ENCODE peak calls at places on chromosomes 12 and 14, in ten cellular contexts. E is tibial artery; J is NCI-H1092 treated with DMSO at 0.1 percent for 48 hours; T is head of caudate nucleus; L is kidney glomerular epithelial cell; V is NCI-H1417; G is iris pigment epithelial cell; C is islet precursor cell; F is sciatic nerve; M is activated effector memory CD4-positive, alpha-beta T cell treated with anti-CD3 and anti-CD28 coated beads, Interleukin-2, amount 50 U/mL, for 16 hours. K is an unnamed sample.
A peak's percentile ranks its signal among the peaks of the same experiment; 100 is the strongest.

GRCh38 chr12:591167-591570 is 72.1 kb downstream of the NINJ2 start:
- DNase-seq in E (no peak), J (no peak), T (no peak), L (no peak), V (no peak), G (no peak), C (no peak), F (no peak), M (no peak), K (no peak)

GRCh38 chr14:35932659-35933159 is 106.6 kb downstream of the BRMS1L start:
- DNase-seq in E (no peak), J (no peak), T (no peak), L (no peak), V (no peak), G (no peak), C (no peak), F (no peak), M (peak; percentile 66), K (no peak)

GRCh38 chr12:76643438-76643837 is 83.9 kb upstream of the OSBPL8 start:
- DNase-seq in E (no peak), J (no peak), T (no peak), L (no peak), V (no peak), G (peak; percentile 38), C (no peak), F (no peak), M (no peak), K (no peak)

GRCh38 chr14:60349663-60350365 is 100.8 kb downstream of the PPM1A start:
- DNase-seq in E (peak; percentile 30), J (peak; percentile 66), T (no peak), L (peak; percentile 37), V (peak; percentile 80), G (peak; percentile 58), C (no peak), F (no peak), M (peak; percentile 66), K (peak; percentile 3)

GRCh38 chr14:24067133-24068082 is 4.0 kb upstream of the CPNE6 start:
- DNase-seq in E (no peak), J (no peak), T (no peak), L (no peak), V (no peak), G (no peak), C (no peak), F (no peak), M (no peak), K (no peak)

GRCh38 chr14:65226824-65227604 is 124.7 kb upstream of the MAX start:
- DNase-seq in E (no peak), J (no peak), T (no peak), L (no peak), V (no peak), G (peak; percentile 34), C (peak; percentile 81), F (no peak), M (no peak), K (no peak)

GRCh38 chr14:59428581-59429012 is 36.6 kb downstream of the GPR135 start:
- DNase-seq in E (no peak), J (no peak), T (no peak), L (no peak), V (no peak), G (peak; percentile 76), C (no peak), F (no peak), M (no peak), K (no peak)

GRCh38 chr12:47408171-47408871 is 297.5 kb downstream of the RPAP3 start:
- DNase-seq in E (no peak), J (no peak), T (no peak), L (peak; percentile 36), V (no peak), G (no peak), C (peak; percentile 62), F (no peak), M (peak; percentile 68), K (no peak)

GRCh38 chr12:1030779-1031178 is 39.8 kb downstream of the ERC1 start:
- DNase-seq in E (no peak), J (no peak), T (no peak), L (no peak), V (no peak), G (no peak), C (no peak), F (no peak), M (no peak), K (no peak)

GRCh38 chr14:80523518-80524117 is 312.3 kb upstream of the DIO2 start:
- DNase-seq in E (no peak), J (no peak), T (no peak), L (peak; percentile 14), V (no peak), G (peak; percentile 37), C (no peak), F (no peak), M (no peak), K (no peak)

GRCh38 chr12:50246159-50246865 is 37.0 kb downstream of the LIMA1 start:
- DNase-seq in E (no peak), J (no peak), T (no peak), L (no peak), V (no peak), G (no peak), C (no peak), F (no peak), M (no peak), K (no peak)

GRCh38 chr14:95515523-95516517 is 630 bp downstream of the SYNE3 start:
- DNase-seq in E (peak; percentile 74), J (peak; percentile 59), T (peak; percentile 74), L (no peak), V (peak; percentile 67), G (no peak), C (peak; percentile 84), F (peak; percentile 85), M (peak; percentile 94), K (no peak)

GRCh38 chr12:93618891-93619410 is 46.5 kb downstream of the SOCS2 start:
- DNase-seq in E (no peak), J (no peak), T (no peak), L (no peak), V (no peak), G (no peak), C (no peak), F (no peak), M (no peak), K (no peak)

GRCh38 chr14:100384819-100385813 is 62.0 kb downstream of the SLC25A47 start:
- DNase-seq in E (no peak), J (peak; percentile 27), T (no peak), L (peak; percentile 70), V (peak; percentile 23), G (peak; percentile 81), C (peak; percentile 36), F (no peak), M (no peak), K (no peak)

GRCh38 chr14:75709207-75709812 is 48.3 kb downstream of the TTLL5 start:
- DNase-seq in E (peak; percentile 82), J (peak; percentile 53), T (peak; percentile 88), L (peak; percentile 59), V (peak; percentile 82), G (peak; percentile 87), C (peak; percentile 86), F (peak; percentile 85), M (peak; percentile 83), K (peak; percentile 45)

GRCh38 chr14:71726639-71727085 is 205.6 kb upstream of the RGS6 start:
- DNase-seq in E (no peak), J (no peak), T (no peak), L (no peak), V (no peak), G (no peak), C (no peak), F (no peak), M (no peak), K (no peak)

GRCh38 chr14:101031721-101032120 is 128.2 kb upstream of the RTL1 start:
- DNase-seq in E (no peak), J (no peak), T (peak; percentile 1), L (no peak), V (no peak), G (no peak), C (peak; percentile 21), F (peak; percentile 47), M (no peak), K (no peak)

GRCh38 chr12:121955258-121956040 is 37.1 kb downstream of the CFAP251 start:
- DNase-seq in E (no peak), J (no peak), T (no peak), L (no peak), V (no peak), G (peak; percentile 33), C (no peak), F (no peak), M (no peak), K (no peak)

GRCh38 chr14:22190411-22191191 is 398.4 kb downstream of the DAD1 start:
- DNase-seq in E (no peak), J (no peak), T (no peak), L (peak; percentile 71), V (no peak), G (peak; percentile 83), C (no peak), F (no peak), M (no peak), K (peak; percentile 89)

GRCh38 chr12:106301611-106302321 is 767 bp upstream of the TCP11L2 start:
- DNase-seq in E (peak; percentile 54), J (peak; percentile 31), T (peak; percentile 36), L (no peak), V (peak; percentile 34), G (peak; percentile 56), C (peak; percentile 87), F (peak; percentile 69), M (peak; percentile 87), K (no peak)

GRCh38 chr12:4505381-4505986 is 33.2 kb upstream of the RAD51AP1 start:
- DNase-seq in E (no peak), J (no peak), T (no peak), L (no peak), V (no peak), G (peak; percentile 57), C (no peak), F (no peak), M (no peak), K (no peak)

GRCh38 chr12:123384994-123385376 is 1.1 kb downstream of the KMT5A start:
- DNase-seq in E (no peak), J (no peak), T (no peak), L (peak; percentile 40), V (no peak), G (peak; percentile 44), C (no peak), F (no peak), M (no peak), K (no peak)

GRCh38 chr12:101935769-101936741 is 58.7 kb downstream of the DRAM1 start:
- DNase-seq in E (peak; percentile 70), J (no peak), T (no peak), L (no peak), V (peak; percentile 24), G (peak; percentile 99), C (peak; percentile 77), F (peak; percentile 67), M (no peak), K (no peak)

GRCh38 chr12:107092669-107093546 is 441 bp downstream of the CRY1 start:
- DNase-seq in E (peak; percentile 51), J (peak; percentile 8), T (peak; percentile 66), L (peak; percentile 74), V (peak; percentile 31), G (peak; percentile 50), C (peak; percentile 80), F (peak; percentile 76), M (peak; percentile 91), K (no peak)

GRCh38 chr12:103548622-103549601 is 38.2 kb upstream of the STAB2 start:
- DNase-seq in E (peak; percentile 64), J (peak; percentile 81), T (peak; percentile 57), L (peak; percentile 68), V (peak; percentile 86), G (peak; percentile 68), C (peak; percentile 81), F (peak; percentile 77), M (peak; percentile 88), K (no peak)

GRCh38 chr12:105775351-105775750 is 363.4 kb downstream of the NUAK1 start:
- DNase-seq in E (no peak), J (no peak), T (no peak), L (peak; percentile 92), V (peak; percentile 89), G (peak; percentile 65), C (peak; percentile 29), F (no peak), M (no peak), K (no peak)

GRCh38 chr12:57679697-57680096 is 14.2 kb upstream of the OS9 start:
- DNase-seq in E (no peak), J (no peak), T (no peak), L (no peak), V (no peak), G (no peak), C (no peak), F (no peak), M (no peak), K (no peak)

GRCh38 chr14:105201156-105201927 is 20.2 kb upstream of the NUDT14 start:
- DNase-seq in E (no peak), J (no peak), T (no peak), L (no peak), V (no peak), G (no peak), C (no peak), F (no peak), M (no peak), K (no peak)

K was measured in epithelial cell of proximal tubule.